ENCODE peak calls at places on chromosomes 1 and 21, in five cellular contexts. N is transverse colon, S is heart left ventricle, E is prostate gland, C is ovary. B is an unnamed sample.

GRCh38 chr1:178684542-178685000 is 40.5 kb upstream of the RALGPS2 start:
- DNase-seq in N (no peak), E (no peak), S (no peak), C (no peak), B (no peak)

GRCh38 chr1:226629210-226629895 is 80.8 kb downstream of the STUM start:
- DNase-seq in N (peak), S (no peak), E (no peak), C (no peak), B (no peak)

GRCh38 chr1:241323510-241323909 is 33.5 kb downstream of the RGS7 start:
- DNase-seq in S (no peak), E (no peak), N (peak), C (no peak), B (peak)

GRCh38 chr1:178752891-178753290 is 27.8 kb downstream of the RALGPS2 start:
- DNase-seq in S (no peak), C (no peak), N (no peak), E (peak), B (no peak)

GRCh38 chr1:26336477-26337205 is 17.3 kb downstream of the CRYBG2 start:
- DNase-seq in E (peak), N (peak), C (peak), S (peak), B (peak)

GRCh38 chr21:44869860-44870747 is 3.4 kb downstream of the PTTG1IP start:
- DNase-seq in C (peak), N (peak), E (no peak), S (peak), B (peak)

GRCh38 chr1:91349524-91349923 is 55.1 kb downstream of the HFM1 start:
- DNase-seq in S (no peak), N (no peak), C (no peak), E (no peak), B (peak)

GRCh38 chr1:51926171-51926812 is 47.8 kb upstream of the NRDC start:
- DNase-seq in N (no peak), E (no peak), C (no peak), S (no peak), B (peak)

GRCh38 chr1:226672217-226672838 is 66.8 kb downstream of the ITPKB start:
- DNase-seq in S (no peak), N (no peak), E (peak), C (peak), B (no peak)

GRCh38 chr21:41973861-41974751 is 20.3 kb upstream of the C2CD2 start:
- DNase-seq in E (no peak), S (peak), C (no peak), N (no peak), B (no peak)

GRCh38 chr1:43531453-43531905 is 796 bp downstream of the PTPRF start:
- DNase-seq in N (peak), E (peak), C (no peak), S (no peak), B (no peak)

GRCh38 chr1:39737546-39738169 is 1.0 kb upstream of the PPIE start:
- DNase-seq in E (no peak), C (no peak), N (no peak), S (no peak), B (no peak)

GRCh38 chr1:67724928-67725560 is 40.0 kb downstream of the GADD45A start:
- DNase-seq in E (peak), S (peak), C (no peak), N (no peak), B (no peak)

GRCh38 chr1:15834406-15835204 is 12.9 kb upstream of the SPEN start:
- DNase-seq in E (peak), S (peak), C (peak), N (peak), B (peak)
- TF ChIP-seq POLR2A in E (peak), S (peak), C (no peak), N (peak), B (peak)

GRCh38 chr21:14454642-14455009 is 71.7 kb upstream of the HSPA13 start:
- DNase-seq in C (no peak), N (no peak), S (no peak), E (no peak), B (no peak)
- TF ChIP-seq POLR2A in C (no peak), N (no peak), S (no peak), E (no peak), B (no peak)

GRCh38 chr1:16215882-16216753 is 3.7 kb upstream of the ARHGEF19 start:
- DNase-seq in N (peak), S (peak), C (peak), E (peak), B (peak)
- TF ChIP-seq POLR2A in N (peak), S (no peak), C (peak), E (peak), B (peak)

DNA sequence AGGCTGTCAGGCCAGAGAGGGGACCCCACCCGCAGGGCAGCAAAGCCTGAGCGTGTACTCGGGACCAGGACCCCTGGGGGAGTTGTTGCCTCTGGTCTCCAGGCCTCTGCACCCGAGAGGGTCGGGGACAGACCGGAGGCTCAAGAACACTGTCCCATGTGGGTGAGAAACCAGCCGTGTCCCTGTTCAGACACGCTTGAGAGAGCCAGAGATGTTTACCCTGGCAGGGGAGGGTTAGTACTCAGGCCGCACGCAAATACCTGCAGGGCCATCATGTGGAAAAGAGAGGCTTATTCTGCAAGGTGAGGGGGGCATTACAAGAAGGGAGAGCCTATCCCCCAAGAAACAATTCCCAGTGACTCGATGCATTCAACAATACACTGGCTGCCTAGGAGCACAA is 74.0 kb upstream of the ARHGEF16 start:
- DNase-seq in N (no peak), E (peak), C (no peak), S (no peak), B (no peak)
- TF ChIP-seq POLR2A in N (no peak), E (no peak), C (no peak), S (no peak), B (no peak)

DNA sequence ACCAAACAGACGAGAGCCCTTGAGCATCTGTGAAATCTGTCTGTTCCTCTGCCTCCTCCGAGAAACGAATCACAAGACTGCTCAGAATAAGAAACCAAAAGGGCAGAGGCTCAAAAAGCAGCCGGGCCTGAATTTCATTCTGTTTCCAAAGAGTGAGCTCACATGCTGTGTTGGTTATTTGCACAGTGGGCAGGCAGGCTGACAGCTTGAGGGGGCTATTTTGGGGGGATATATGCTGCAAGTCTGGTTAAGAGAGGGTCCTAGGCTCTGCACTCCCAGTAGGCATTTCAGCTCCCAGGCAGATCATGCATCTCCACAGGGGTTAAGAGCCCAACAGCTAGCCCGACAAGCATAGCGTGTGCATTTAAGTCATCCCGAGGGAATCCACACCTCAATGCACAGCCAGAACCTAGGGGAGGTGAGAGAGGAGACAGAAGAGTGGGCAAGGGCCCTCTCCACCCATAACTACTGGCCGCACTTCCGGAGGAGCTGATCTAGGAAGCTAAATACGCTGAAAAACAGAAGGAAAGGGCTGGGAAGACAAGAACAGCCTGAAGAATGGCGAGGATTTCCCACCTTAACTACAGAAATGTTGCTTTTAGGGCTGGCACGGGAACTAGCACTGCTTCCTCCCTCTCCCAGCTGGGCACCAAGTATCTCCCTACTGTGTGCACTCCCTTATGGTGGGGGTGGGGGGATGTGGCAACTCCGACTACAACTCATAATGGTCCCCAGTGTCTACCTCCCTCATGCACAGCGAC is 3.7 kb downstream of the PGBD5 start:
- DNase-seq in C (no peak), S (no peak), N (no peak), E (no peak), B (no peak)
- TF ChIP-seq POLR2A in C (no peak), S (no peak), N (no peak), E (no peak), B (no peak)

DNA sequence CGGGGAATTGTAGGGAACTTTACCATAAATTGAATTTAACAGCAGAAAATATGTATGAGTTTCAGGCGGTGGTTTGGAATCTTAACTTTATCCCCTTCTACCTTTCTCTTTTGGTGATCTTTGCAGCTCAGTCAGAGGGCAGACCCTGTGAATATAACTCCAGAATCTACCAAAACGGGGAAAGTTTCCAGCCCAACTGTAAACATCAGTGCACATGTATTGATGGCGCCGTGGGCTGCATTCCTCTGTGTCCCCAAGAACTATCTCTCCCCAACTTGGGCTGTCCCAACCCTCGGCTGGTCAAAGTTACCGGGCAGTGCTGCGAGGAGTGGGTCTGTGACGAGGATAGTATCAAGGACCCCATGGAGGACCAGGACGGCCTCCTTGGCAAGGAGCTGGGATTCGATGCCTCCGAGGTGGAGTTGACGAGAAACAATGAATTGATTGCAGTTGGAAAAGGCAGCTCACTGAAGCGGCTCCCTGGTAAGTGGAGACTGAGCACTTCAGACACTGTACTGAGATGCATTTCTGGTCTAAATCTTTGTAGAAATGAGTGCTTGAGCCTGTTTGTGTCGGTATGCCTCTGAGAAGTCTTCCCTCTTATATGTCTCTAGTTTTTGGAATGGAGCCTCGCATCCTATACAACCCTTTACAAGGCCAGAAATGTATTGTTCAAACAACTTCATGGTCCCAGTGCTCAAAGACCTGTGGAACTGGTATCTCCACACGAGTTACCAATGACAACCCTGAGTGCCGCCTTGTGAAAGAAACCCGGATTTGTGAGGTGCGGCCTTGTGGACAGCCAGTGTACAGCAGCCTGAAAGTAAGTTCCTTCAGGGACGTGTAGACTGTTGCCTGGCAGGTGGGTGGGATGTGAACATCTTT is 1.5 kb downstream of the CCN1 start:
- DNase-seq in S (no peak), E (peak), C (no peak), N (peak), B (peak)
- TF ChIP-seq POLR2A in S (no peak), E (no peak), C (no peak), N (no peak), B (no peak)

DNA sequence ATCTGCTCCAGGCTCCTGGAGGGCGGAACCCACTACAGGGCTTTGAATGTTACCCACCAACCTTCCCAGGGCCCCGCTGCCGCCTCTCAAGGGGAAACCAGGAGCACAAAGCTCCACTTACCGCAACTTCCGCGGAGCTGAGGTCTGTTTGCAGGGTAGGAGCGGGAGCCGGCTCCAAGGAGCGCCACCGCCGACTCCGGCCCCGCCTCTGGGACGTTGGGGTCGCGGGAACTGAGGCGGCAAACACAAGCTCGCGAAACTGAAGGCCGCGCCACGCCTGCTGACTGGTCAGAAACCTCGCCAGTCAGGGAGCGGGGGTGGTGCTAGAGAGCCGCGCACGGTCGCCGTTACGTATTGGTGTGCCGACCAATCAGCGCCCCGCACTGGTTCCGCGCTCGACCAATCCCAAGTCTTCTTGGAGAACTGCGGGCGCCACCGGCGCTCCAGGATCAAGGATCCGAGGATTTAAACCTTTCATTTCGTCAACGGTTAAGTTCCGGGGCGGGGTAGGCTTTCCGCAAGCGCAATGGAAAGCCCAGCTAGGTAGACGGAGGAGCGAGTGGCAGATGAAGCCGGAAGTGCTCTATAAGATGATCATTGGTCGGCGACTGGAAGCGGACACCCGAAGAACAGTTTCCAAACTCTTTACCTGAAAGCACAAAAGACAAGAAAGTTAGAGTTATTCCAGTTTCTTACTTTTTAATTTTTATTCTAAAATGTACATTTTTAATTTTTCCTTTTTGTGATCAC is at the start of gene STIL:
- DNase-seq in N (peak), E (peak), C (peak), S (peak), B (peak)
- TF ChIP-seq POLR2A in N (peak), E (no peak), C (no peak), S (peak), B (peak)

GRCh38 chr1:185317034-185317885 is at the start of gene IVNS1ABP:
- DNase-seq in N (peak), C (peak), S (peak), E (peak), B (peak)

GRCh38 chr1:185317886-185318310 is 855 bp upstream of the IVNS1ABP start:
- DNase-seq in N (peak), C (no peak), E (peak), S (peak), B (peak)

GRCh38 chr1:185314416-185314815 is 2.6 kb downstream of the IVNS1ABP start:
- DNase-seq in E (no peak), N (no peak), C (no peak), S (no peak), B (peak)

GRCh38 chr1:185315364-185316108 is 1.5 kb downstream of the IVNS1ABP start:
- DNase-seq in N (peak), E (no peak), S (no peak), C (no peak), B (peak)

DNA sequence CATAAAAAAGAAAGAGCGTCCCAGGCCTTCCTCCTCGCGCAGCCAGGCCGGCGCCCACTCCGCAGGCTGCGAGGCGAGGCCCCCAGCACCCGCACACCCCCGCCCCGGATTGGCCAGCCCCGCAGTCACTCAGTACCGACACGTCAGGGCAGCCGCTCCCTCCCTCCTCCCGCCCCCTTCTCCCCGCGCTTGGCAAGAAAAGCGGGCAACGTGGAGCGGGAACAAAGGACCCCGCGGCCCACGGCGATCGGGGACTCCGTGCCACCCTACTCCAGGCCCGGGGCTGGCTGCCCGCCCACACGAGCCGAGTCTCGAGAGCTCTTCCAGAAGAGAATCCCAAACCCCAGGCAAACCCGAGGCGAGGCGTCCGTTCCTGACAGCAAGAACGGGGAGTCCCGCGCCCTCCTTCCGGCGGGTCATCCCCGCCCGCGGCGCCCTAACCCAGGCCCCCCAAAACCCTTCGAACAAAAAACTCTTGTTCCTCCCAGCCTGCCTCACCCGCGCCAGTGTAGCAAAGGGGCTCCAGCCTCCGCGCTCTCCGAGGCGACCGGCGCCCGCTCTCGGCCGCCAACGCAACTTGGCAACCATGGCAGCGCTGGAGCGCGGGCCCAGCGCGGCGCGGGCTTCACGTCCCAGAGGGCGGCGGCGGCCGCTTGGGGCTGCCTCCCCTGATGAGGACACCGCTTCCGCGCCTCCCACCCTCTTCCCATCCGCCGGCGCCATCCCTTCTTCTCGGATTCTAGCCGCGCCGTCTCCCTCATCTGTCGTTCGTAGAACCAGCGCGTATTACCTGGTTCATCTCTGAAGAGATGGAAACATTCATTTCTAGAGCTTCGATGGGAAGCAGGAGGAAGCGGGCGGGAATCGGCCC is 645 bp downstream of the IVNS1ABP start:
- DNase-seq in S (peak), E (peak), N (peak), C (peak), B (peak)
- TF ChIP-seq POLR2A in S (peak), E (peak), N (peak), C (peak), B (peak)

GRCh38 chr1:234960722-234961467 is 167.7 kb downstream of the TOMM20 start:
- DNase-seq in S (no peak), N (peak), E (peak), C (no peak), B (peak)
- TF ChIP-seq POLR2A in S (no peak), N (peak), E (no peak), C (no peak), B (no peak)

GRCh38 chr1:1004780-1005697 is 5.1 kb upstream of the HES4 start:
- DNase-seq in S (peak), N (peak), E (no peak), C (peak), B (peak)
- TF ChIP-seq POLR2A in S (no peak), N (no peak), E (no peak), C (no peak), B (no peak)

B was measured in erythroblast.